ENCODE peak calls at places on chromosomes 13 and 19, in ten cellular contexts. One of them, this sample, is unnamed.

GRCh38 chr19:14073232-14073924 is 792 bp downstream of the MISP3 start:
- DNase-seq in activated CD4-positive, CD25-positive, alpha-beta regulatory T cell treated with anti-CD3 and anti-CD28 coated beads, Interleukin-2, amount 50 U/mL, for 16 hours: no peak
- DNase-seq in nephron progenitor cell: peak
- DNase-seq in GM03348: peak
- DNase-seq in NCI-H1092: peak
- DNase-seq in retina: peak
- DNase-seq in HTR-8/SVneo: peak
- DNase-seq in M059J: peak
- DNase-seq in fibroblast of the aortic adventitia: peak
- DNase-seq in brain pericyte: no peak
- DNase-seq in this sample: peak

GRCh38 chr13:34733720-34734119 is 208.3 kb upstream of the NBEA start:
- DNase-seq in activated CD4-positive, CD25-positive, alpha-beta regulatory T cell treated with anti-CD3 and anti-CD28 coated beads, Interleukin-2, amount 50 U/mL, for 16 hours: no peak
- DNase-seq in nephron progenitor cell: no peak
- DNase-seq in GM03348: peak
- DNase-seq in NCI-H1092: no peak
- DNase-seq in retina: no peak
- DNase-seq in HTR-8/SVneo: no peak
- DNase-seq in M059J: no peak
- DNase-seq in fibroblast of the aortic adventitia: peak
- DNase-seq in brain pericyte: no peak
- DNase-seq in this sample: no peak

GRCh38 chr19:54481326-54481930 is 8.3 kb upstream of the CDC42EP5 start:
- DNase-seq in activated CD4-positive, CD25-positive, alpha-beta regulatory T cell treated with anti-CD3 and anti-CD28 coated beads, Interleukin-2, amount 50 U/mL, for 16 hours: no peak
- DNase-seq in nephron progenitor cell: peak
- DNase-seq in GM03348: peak
- DNase-seq in NCI-H1092: peak
- DNase-seq in retina: peak
- DNase-seq in HTR-8/SVneo: peak
- DNase-seq in M059J: peak
- DNase-seq in fibroblast of the aortic adventitia: peak
- DNase-seq in brain pericyte: no peak
- DNase-seq in this sample: no peak

GRCh38 chr19:29965529-29965928 is 23.5 kb downstream of the URI1 start:
- DNase-seq in activated CD4-positive, CD25-positive, alpha-beta regulatory T cell treated with anti-CD3 and anti-CD28 coated beads, Interleukin-2, amount 50 U/mL, for 16 hours: no peak
- DNase-seq in nephron progenitor cell: no peak
- DNase-seq in GM03348: peak
- DNase-seq in NCI-H1092: no peak
- DNase-seq in retina: no peak
- DNase-seq in HTR-8/SVneo: peak
- DNase-seq in M059J: peak
- DNase-seq in fibroblast of the aortic adventitia: peak
- DNase-seq in brain pericyte: no peak
- DNase-seq in this sample: no peak

GRCh38 chr19:610801-611505 is 21.3 kb downstream of the HCN2 start:
- DNase-seq in activated CD4-positive, CD25-positive, alpha-beta regulatory T cell treated with anti-CD3 and anti-CD28 coated beads, Interleukin-2, amount 50 U/mL, for 16 hours: no peak
- DNase-seq in nephron progenitor cell: peak
- DNase-seq in GM03348: peak
- DNase-seq in NCI-H1092: no peak
- DNase-seq in retina: peak
- DNase-seq in HTR-8/SVneo: no peak
- DNase-seq in M059J: peak
- DNase-seq in fibroblast of the aortic adventitia: no peak
- DNase-seq in brain pericyte: peak
- DNase-seq in this sample: peak

GRCh38 chr13:113945857-113946408 is 27.9 kb downstream of the C13orf46 start:
- DNase-seq in activated CD4-positive, CD25-positive, alpha-beta regulatory T cell treated with anti-CD3 and anti-CD28 coated beads, Interleukin-2, amount 50 U/mL, for 16 hours: no peak
- DNase-seq in nephron progenitor cell: no peak
- DNase-seq in GM03348: no peak
- DNase-seq in NCI-H1092: no peak
- DNase-seq in retina: no peak
- DNase-seq in HTR-8/SVneo: no peak
- DNase-seq in M059J: no peak
- DNase-seq in fibroblast of the aortic adventitia: no peak
- DNase-seq in brain pericyte: no peak
- DNase-seq in this sample: no peak

GRCh38 chr19:48413879-48414623 is 20.6 kb downstream of the GRIN2D start:
- DNase-seq in activated CD4-positive, CD25-positive, alpha-beta regulatory T cell treated with anti-CD3 and anti-CD28 coated beads, Interleukin-2, amount 50 U/mL, for 16 hours: no peak
- DNase-seq in nephron progenitor cell: no peak
- DNase-seq in GM03348: peak
- DNase-seq in NCI-H1092: no peak
- DNase-seq in retina: peak
- DNase-seq in HTR-8/SVneo: no peak
- DNase-seq in M059J: peak
- DNase-seq in fibroblast of the aortic adventitia: peak
- DNase-seq in brain pericyte: no peak
- DNase-seq in this sample: no peak

GRCh38 chr13:95386370-95386769 is 85.1 kb upstream of the ABCC4 start:
- DNase-seq in activated CD4-positive, CD25-positive, alpha-beta regulatory T cell treated with anti-CD3 and anti-CD28 coated beads, Interleukin-2, amount 50 U/mL, for 16 hours: no peak
- DNase-seq in nephron progenitor cell: no peak
- DNase-seq in GM03348: no peak
- DNase-seq in NCI-H1092: no peak
- DNase-seq in retina: no peak
- DNase-seq in HTR-8/SVneo: no peak
- DNase-seq in M059J: no peak
- DNase-seq in fibroblast of the aortic adventitia: no peak
- DNase-seq in brain pericyte: no peak
- DNase-seq in this sample: no peak

GRCh38 chr13:24161010-24161775 is 673 bp downstream of the SPATA13 start:
- DNase-seq in activated CD4-positive, CD25-positive, alpha-beta regulatory T cell treated with anti-CD3 and anti-CD28 coated beads, Interleukin-2, amount 50 U/mL, for 16 hours: peak
- DNase-seq in nephron progenitor cell: peak
- DNase-seq in GM03348: peak
- DNase-seq in NCI-H1092: peak
- DNase-seq in retina: no peak
- DNase-seq in HTR-8/SVneo: peak
- DNase-seq in M059J: peak
- DNase-seq in fibroblast of the aortic adventitia: peak
- DNase-seq in brain pericyte: no peak
- DNase-seq in this sample: peak

GRCh38 chr19:53546766-53547541 is 9.0 kb downstream of the ZNF331 start:
- DNase-seq in activated CD4-positive, CD25-positive, alpha-beta regulatory T cell treated with anti-CD3 and anti-CD28 coated beads, Interleukin-2, amount 50 U/mL, for 16 hours: no peak
- DNase-seq in nephron progenitor cell: no peak
- DNase-seq in GM03348: no peak
- DNase-seq in NCI-H1092: no peak
- DNase-seq in retina: no peak
- DNase-seq in HTR-8/SVneo: no peak
- DNase-seq in M059J: no peak
- DNase-seq in fibroblast of the aortic adventitia: no peak
- DNase-seq in brain pericyte: no peak
- DNase-seq in this sample: no peak

GRCh38 chr13:32734511-32734910 is 148.3 kb downstream of the PDS5B start:
- DNase-seq in activated CD4-positive, CD25-positive, alpha-beta regulatory T cell treated with anti-CD3 and anti-CD28 coated beads, Interleukin-2, amount 50 U/mL, for 16 hours: no peak
- DNase-seq in nephron progenitor cell: no peak
- DNase-seq in GM03348: peak
- DNase-seq in NCI-H1092: no peak
- DNase-seq in retina: no peak
- DNase-seq in HTR-8/SVneo: peak
- DNase-seq in M059J: peak
- DNase-seq in fibroblast of the aortic adventitia: peak
- DNase-seq in brain pericyte: no peak
- DNase-seq in this sample: no peak

GRCh38 chr19:53520547-53521372 is 17.2 kb upstream of the ZNF331 start:
- DNase-seq in activated CD4-positive, CD25-positive, alpha-beta regulatory T cell treated with anti-CD3 and anti-CD28 coated beads, Interleukin-2, amount 50 U/mL, for 16 hours: peak
- DNase-seq in nephron progenitor cell: peak
- DNase-seq in GM03348: peak
- DNase-seq in NCI-H1092: peak
- DNase-seq in retina: peak
- DNase-seq in HTR-8/SVneo: peak
- DNase-seq in M059J: peak
- DNase-seq in fibroblast of the aortic adventitia: peak
- DNase-seq in brain pericyte: peak
- DNase-seq in this sample: peak

GRCh38 chr19:18660051-18660910 is 23.2 kb upstream of the CRTC1 start:
- DNase-seq in activated CD4-positive, CD25-positive, alpha-beta regulatory T cell treated with anti-CD3 and anti-CD28 coated beads, Interleukin-2, amount 50 U/mL, for 16 hours: no peak
- DNase-seq in nephron progenitor cell: no peak
- DNase-seq in GM03348: no peak
- DNase-seq in NCI-H1092: no peak
- DNase-seq in retina: no peak
- DNase-seq in HTR-8/SVneo: peak
- DNase-seq in M059J: peak
- DNase-seq in fibroblast of the aortic adventitia: peak
- DNase-seq in brain pericyte: no peak
- DNase-seq in this sample: no peak